ENCODE peak calls at places on chromosomes 4 and X, in four cellular contexts. P is cardiac muscle cell, L is ovary, S is SK-N-SH. K is an unnamed sample.
A peak's percentile ranks its signal among the peaks of the same experiment; 100 is the strongest.

GRCh38 chr4:110132822-110133719 is 65.3 kb downstream of the ELOVL6 start:
- DNase-seq in P (no peak), L (no peak), S (no peak), K (peak; percentile 7)

GRCh38 chr4:137443031-137443800 is 89.1 kb downstream of the PCDH18 start:
- DNase-seq in P (no peak), L (no peak), S (no peak), K (peak; percentile 5)

GRCh38 chr4:10061650-10062415 is 40.5 kb upstream of the SLC2A9 start:
- DNase-seq in P (no peak), L (no peak), S (no peak), K (no peak)

GRCh38 chr4:38314663-38315062 is 349.3 kb upstream of the KLF3 start:
- DNase-seq in P (no peak), L (no peak), S (no peak), K (no peak)

GRCh38 chr4:156547439-156547838 is 424.2 kb downstream of the PDGFC start:
- DNase-seq in P (no peak), L (no peak), S (no peak), K (peak; percentile 95)

GRCh38 chr4:168501407-168501806 is 4.6 kb downstream of the PALLD start:
- DNase-seq in P (no peak), L (no peak), S (no peak), K (no peak)

GRCh38 chr4:145732895-145733880 is 53.2 kb downstream of the C4orf51 start:
- DNase-seq in P (peak; percentile 96), L (peak; percentile 94), S (peak; percentile 96), K (peak; percentile 90)

GRCh38 chrX:10071451-10072163 is 85.2 kb upstream of the CLCN4 start:
- DNase-seq in P (no peak), L (no peak), S (no peak), K (no peak)

GRCh38 chrX:26557691-26558321 is 341.8 kb downstream of the MAGEB5 start:
- DNase-seq in P (no peak), L (no peak), S (no peak), K (no peak)

GRCh38 chr4:98627883-98628282 is 30.5 kb downstream of the TSPAN5 start:
- DNase-seq in P (no peak), L (no peak), S (no peak), K (peak; percentile 91)

GRCh38 chrX:38327775-38328081 is 419 bp upstream of the RPGR start:
- DNase-seq in P (no peak), L (no peak), S (no peak), K (no peak)
- H3K4me3 ChIP-seq in P (no peak overlapping the region), L (peak overlapping the region; percentile 62), S (peak overlapping the region; percentile 69), K (peak overlapping the region; percentile 69)

DNA sequence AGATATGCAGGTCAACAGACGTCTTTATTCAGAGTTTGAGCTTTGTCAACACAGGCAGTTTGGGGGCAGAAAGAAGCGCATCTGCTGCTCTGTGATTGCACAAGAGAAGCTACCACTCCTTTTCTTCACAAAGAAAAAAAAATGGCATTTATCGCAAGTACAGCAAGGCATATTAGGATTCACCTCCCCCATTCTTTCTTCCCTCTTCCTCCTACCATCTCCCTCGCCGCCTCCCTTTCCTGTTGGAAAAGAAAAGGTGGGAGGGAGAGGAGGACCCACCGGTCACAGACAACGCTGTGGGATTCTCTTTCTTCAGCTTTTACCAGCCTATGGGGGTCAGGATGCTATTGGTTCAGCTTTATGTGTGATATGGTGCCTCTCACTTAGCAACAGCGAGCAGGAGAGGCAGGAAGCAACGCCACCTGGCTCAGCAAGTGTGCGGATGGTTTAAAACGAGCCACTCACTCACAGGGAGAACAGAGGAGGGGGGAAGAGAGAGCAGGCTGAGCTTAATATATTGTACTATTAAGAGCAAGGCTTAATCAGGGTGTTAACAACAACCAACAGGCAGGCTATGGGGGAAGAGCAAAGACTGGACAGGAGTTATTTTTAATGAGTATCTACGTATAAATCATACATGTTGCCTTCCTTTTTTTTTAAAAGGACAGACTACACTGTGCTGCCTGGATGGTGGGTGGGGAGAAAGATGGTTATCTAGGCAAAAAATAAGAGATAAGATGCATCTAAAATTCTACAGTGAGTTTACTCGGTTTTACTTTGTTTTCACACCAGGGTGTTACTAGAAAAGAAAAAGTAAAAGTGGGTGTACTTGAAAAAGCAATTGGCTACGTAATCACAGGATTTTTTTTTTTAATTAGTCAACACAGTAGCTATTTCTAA is 104.7 kb downstream of the MAML3 start:
- DNase-seq in P (peak; percentile 67), L (peak; percentile 69), S (peak; percentile 62), K (peak; percentile 59)
- H3K4me1 ChIP-seq in P (peaks cover 69% of the 10 kb centered on the region), L (peaks cover 5% of the 10 kb centered on the region), S (peaks cover 46% of the 10 kb centered on the region), K (peaks cover 2% of the 10 kb centered on the region)

DNA sequence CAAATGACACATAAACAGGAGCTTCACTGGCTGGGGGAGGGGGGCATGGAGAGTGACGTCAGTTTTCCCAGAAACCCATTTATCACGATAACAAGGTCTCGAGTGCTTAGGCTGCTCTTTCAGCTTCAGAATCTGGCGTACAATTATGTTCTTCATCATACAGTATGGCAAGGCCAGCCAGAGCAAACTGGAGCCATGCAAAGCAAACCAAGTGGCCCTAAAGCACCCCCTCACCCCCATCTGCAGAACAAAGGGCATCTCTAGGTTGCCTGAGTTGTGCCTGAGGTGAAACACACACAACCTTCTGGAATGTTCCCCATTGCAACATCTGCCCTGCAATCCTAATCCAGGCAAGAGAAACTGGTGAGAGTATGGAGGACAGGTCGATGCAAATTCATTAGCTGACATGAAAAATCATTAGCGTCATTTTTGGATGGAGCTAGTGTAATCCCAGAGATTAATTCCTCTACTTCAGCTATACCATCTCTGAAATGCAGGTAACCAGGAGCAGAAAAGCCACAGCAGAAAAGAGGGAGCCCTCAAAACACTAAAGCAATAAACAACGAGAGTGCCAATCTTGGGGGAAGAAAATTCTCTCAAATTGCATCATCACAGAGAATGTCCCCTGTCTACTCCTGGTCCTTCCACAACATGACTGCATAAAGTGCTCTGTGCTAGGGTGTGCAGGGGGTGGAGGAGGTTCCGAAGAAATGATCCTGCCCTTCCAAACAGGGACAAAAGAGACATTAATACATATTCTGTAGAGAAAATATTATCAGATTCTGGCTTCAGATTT is 1.8 kb downstream of the SEPTIN6 start:
- DNase-seq in P (no peak), L (no peak), S (peak; percentile 34), K (peak; percentile 42)
- H3K4me3 ChIP-seq in P (no peak overlapping the region), L (no peak overlapping the region), S (peak overlapping the region; percentile 59), K (no peak overlapping the region)

GRCh38 chr4:184806246-184806550 is 19.6 kb downstream of the ACSL1 start:
- DNase-seq in P (no peak), L (no peak), S (no peak), K (no peak)
- H3K4me1 ChIP-seq in P (peaks cover 39% of the 10 kb centered on the region), L (peaks cover 6% of the 10 kb centered on the region), S (peaks cover 44% of the 10 kb centered on the region), K (no peaks in the 10 kb centered on the region)

GRCh38 chrX:136778914-136779313 is 1.8 kb downstream of the ARHGEF6 start:
- DNase-seq in P (no peak), L (no peak), S (no peak), K (no peak)

GRCh38 chrX:136778020-136778419 is 2.7 kb downstream of the ARHGEF6 start:
- DNase-seq in P (no peak), L (no peak), S (no peak), K (no peak)

GRCh38 chrX:136780738-136781137 is at the start of gene ARHGEF6:
- DNase-seq in P (no peak), L (no peak), S (no peak), K (peak; percentile 9)

GRCh38 chrX:136780241-136780640 is 491 bp downstream of the ARHGEF6 start:
- DNase-seq in P (no peak), L (no peak), S (no peak), K (no peak)

GRCh38 chrX:136779346-136779781 is 1.4 kb downstream of the ARHGEF6 start:
- DNase-seq in P (no peak), L (no peak), S (no peak), K (no peak)
- H3K4me3 ChIP-seq in P (no peak overlapping the region), L (peak overlapping the region; percentile 10), S (no peak overlapping the region), K (no peak overlapping the region)